ENCODE peak calls at places on chromosomes 5 and 9, in ten cellular contexts. I is kidney, A is HCT116, R is adipocyte, W is IMR-90, X is neural progenitor cell, Y is HepG2, T is mesendoderm, C is fibroblast of lung, Q is SK-N-MC. D is an unnamed sample. For H3K36me3, the result is how much of the 10 kb centered on the place peaks cover.

GRCh38 chr9:98287383-98287782 is 31.9 kb upstream of the TBC1D2 start:
- DNase-seq in C (no peak), Y (no peak), I (no peak), Q (no peak), X (peak), T (peak), W (no peak), A (no peak), R (no peak), D (no peak)

GRCh38 chr9:32004431-32005076 is 379.9 kb upstream of the ACO1 start:
- DNase-seq in T (no peak), Q (no peak), W (no peak), I (no peak), R (no peak), A (no peak), X (no peak), Y (peak), C (no peak), D (no peak)

GRCh38 chr5:88666761-88667186 is 216.2 kb downstream of the MEF2C start:
- DNase-seq in Y (no peak), W (peak), Q (no peak), X (peak), C (peak), T (peak), A (no peak), I (no peak), R (peak), D (no peak)

GRCh38 chr5:126857472-126858410 is 80.8 kb downstream of the LMNB1 start:
- DNase-seq in Y (no peak), W (peak), T (no peak), X (no peak), I (no peak), Q (peak), C (peak), A (no peak), R (no peak), D (no peak)

GRCh38 chr5:14204785-14205321 is 61.7 kb downstream of the TRIO start:
- DNase-seq in C (peak), R (peak), I (peak), Y (peak), W (peak), A (no peak), X (no peak), Q (no peak), T (peak), D (no peak)

GRCh38 chr9:126393876-126394275 is 67.2 kb downstream of the MVB12B start:
- DNase-seq in C (peak), W (peak), Q (no peak), R (peak), T (no peak), A (no peak), Y (no peak), I (no peak), X (no peak), D (no peak)

GRCh38 chr5:73417307-73418035 is 31.1 kb downstream of the FOXD1 start:
- DNase-seq in X (no peak), Y (no peak), C (peak), W (peak), R (peak), A (no peak), T (no peak), I (no peak), Q (no peak), D (no peak)

GRCh38 chr9:108142504-108143201 is 653.1 kb upstream of the KLF4 start:
- DNase-seq in I (peak), Q (no peak), Y (no peak), X (peak), A (no peak), T (peak), R (peak), C (peak), W (peak), D (no peak)

GRCh38 chr9:123743737-123744136 is 186.2 kb downstream of the DENND1A start:
- DNase-seq in W (no peak), A (no peak), T (no peak), X (no peak), Y (no peak), I (no peak), C (no peak), Q (no peak), R (no peak), D (no peak)

GRCh38 chr5:59810041-59810440 is 83.5 kb downstream of the PDE4D start:
- DNase-seq in A (peak), C (peak), W (peak), T (peak), Y (peak), R (peak), I (peak), Q (no peak), X (peak), D (peak)
- H3K9ac ChIP-seq in A (no peak), C (no peak), W (no peak), T (no peak), Y (no peak), R (peak), I (no peak), Q (no peak), X (no peak), D (no peak)

DNA sequence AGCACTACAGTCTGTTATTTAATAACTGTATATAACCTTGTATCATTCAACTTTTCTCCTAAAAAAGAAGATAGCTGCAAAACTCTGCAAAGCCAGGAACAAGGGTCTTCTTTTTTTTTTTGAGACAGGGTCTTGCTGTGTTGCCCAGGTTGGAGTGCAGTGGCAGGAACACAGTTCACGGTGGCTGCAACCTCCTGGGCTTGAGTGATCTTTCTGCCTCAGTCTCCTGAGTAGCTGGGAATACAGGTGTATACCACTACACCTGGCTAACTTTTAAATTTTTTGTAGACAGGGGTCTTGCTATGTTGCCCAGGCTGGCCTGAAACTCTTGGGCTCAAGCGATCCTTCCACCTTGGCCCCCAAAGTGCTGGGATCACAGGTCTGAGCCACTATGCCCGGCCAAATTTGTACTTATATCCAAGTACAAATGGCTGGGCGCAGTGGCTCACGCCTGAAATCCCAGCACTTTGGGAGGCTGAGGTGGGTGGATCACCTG is 19.2 kb downstream of the RIOK2 start:
- DNase-seq in I (no peak), A (no peak), X (no peak), Y (no peak), T (no peak), Q (no peak), C (no peak), W (no peak), R (no peak), D (no peak)
- H3K36me3 ChIP-seq in I (under half), A (under half), X (under half), Y (under half), T (under half), Q (half or more), C (under half), W (under half), R (half or more), D (half or more)

GRCh38 chr5:39093351-39093749 is 19.2 kb upstream of the RICTOR start:
- DNase-seq in X (no peak), R (no peak), C (peak), I (no peak), W (peak), T (no peak), Q (no peak), Y (no peak), A (no peak), D (no peak)
- H3K9ac ChIP-seq in X (no peak), R (no peak), C (no peak), I (no peak), W (no peak), T (no peak), Q (no peak), Y (no peak), A (no peak), D (no peak)

GRCh38 chr9:120482424-120483186 is 97.4 kb downstream of the CDK5RAP2 start:
- DNase-seq in I (no peak), T (no peak), C (peak), Q (no peak), A (no peak), X (no peak), R (no peak), W (no peak), Y (no peak), D (no peak)
- H3K36me3 ChIP-seq in I (under half), T (under half), C (under half), Q (half or more), A (under half), X (under half), R (under half), W (under half), Y (half or more), D (half or more)

GRCh38 chr5:152953788-152954483 is 536.5 kb upstream of the GRIA1 start:
- DNase-seq in T (no peak), Y (no peak), W (no peak), X (no peak), A (no peak), Q (no peak), R (no peak), C (no peak), I (no peak), D (no peak)

GRCh38 chr5:152956943-152957613 is 533.4 kb upstream of the GRIA1 start:
- DNase-seq in T (no peak), A (no peak), X (no peak), W (no peak), R (no peak), Y (no peak), Q (no peak), C (no peak), I (no peak), D (no peak)
- H3K9ac ChIP-seq in T (no peak), A (no peak), X (no peak), W (no peak), R (no peak), Y (no peak), Q (no peak), C (no peak), I (no peak), D (no peak)

D was measured in DND-41.